ENCODE peak calls at places on chromosomes 11 and 22, in six cellular contexts. One of them, this sample, is unnamed.

GRCh38 chr22:26767351-26767970 is 110.1 kb downstream of the MIAT start:
- DNase-seq in Peyer's patch: no peak
- DNase-seq in astrocyte of the cerebellum: no peak
- DNase-seq in transverse colon: no peak
- DNase-seq in kidney: no peak
- DNase-seq in heart left ventricle: no peak
- DNase-seq in this sample: no peak

GRCh38 chr11:34641456-34641855 is 20.6 kb downstream of the EHF start:
- DNase-seq in Peyer's patch: no peak
- DNase-seq in astrocyte of the cerebellum: no peak
- DNase-seq in transverse colon: no peak
- DNase-seq in kidney: no peak
- DNase-seq in heart left ventricle: no peak
- DNase-seq in this sample: no peak

GRCh38 chr22:34847072-34847471 is 218.9 kb upstream of the ISX start:
- DNase-seq in Peyer's patch: no peak
- DNase-seq in astrocyte of the cerebellum: no peak
- DNase-seq in transverse colon: no peak
- DNase-seq in kidney: no peak
- DNase-seq in heart left ventricle: no peak
- DNase-seq in this sample: no peak

GRCh38 chr11:112728288-112728687 is 232.9 kb upstream of the NCAM1 start:
- DNase-seq in Peyer's patch: no peak
- DNase-seq in astrocyte of the cerebellum: no peak
- DNase-seq in transverse colon: no peak
- DNase-seq in kidney: no peak
- DNase-seq in heart left ventricle: no peak
- DNase-seq in this sample: no peak

GRCh38 chr11:128589998-128590397 is 2.6 kb upstream of the ETS1 start:
- DNase-seq in Peyer's patch: no peak
- DNase-seq in astrocyte of the cerebellum: no peak
- DNase-seq in transverse colon: no peak
- DNase-seq in kidney: no peak
- DNase-seq in heart left ventricle: no peak
- DNase-seq in this sample: no peak

GRCh38 chr22:21926728-21927127 is 25.9 kb downstream of the PPM1F start:
- DNase-seq in Peyer's patch: no peak
- DNase-seq in astrocyte of the cerebellum: no peak
- DNase-seq in transverse colon: no peak
- DNase-seq in kidney: no peak
- DNase-seq in heart left ventricle: no peak
- DNase-seq in this sample: no peak

GRCh38 chr11:32437406-32438345 is 2.3 kb upstream of the WT1 start:
- DNase-seq in Peyer's patch: no peak
- DNase-seq in astrocyte of the cerebellum: no peak
- DNase-seq in transverse colon: no peak
- DNase-seq in kidney: no peak
- DNase-seq in heart left ventricle: no peak
- DNase-seq in this sample: no peak

GRCh38 chr11:14386081-14386480 is 27.1 kb upstream of the RRAS2 start:
- DNase-seq in Peyer's patch: no peak
- DNase-seq in astrocyte of the cerebellum: no peak
- DNase-seq in transverse colon: no peak
- DNase-seq in kidney: no peak
- DNase-seq in heart left ventricle: no peak
- DNase-seq in this sample: no peak

GRCh38 chr11:15276616-15277015 is 161.9 kb downstream of the INSC start:
- DNase-seq in Peyer's patch: no peak
- DNase-seq in astrocyte of the cerebellum: no peak
- DNase-seq in transverse colon: no peak
- DNase-seq in kidney: no peak
- DNase-seq in heart left ventricle: no peak
- DNase-seq in this sample: no peak

GRCh38 chr11:65488273-65489058 is 10.4 kb upstream of the MALAT1 start:
- DNase-seq in Peyer's patch: peak; percentile 78
- DNase-seq in astrocyte of the cerebellum: no peak
- DNase-seq in transverse colon: peak; percentile 74
- DNase-seq in kidney: peak; percentile 91
- DNase-seq in heart left ventricle: peak; percentile 72
- DNase-seq in this sample: no peak

GRCh38 chr11:128493570-128493965 is 93.8 kb downstream of the ETS1 start:
- DNase-seq in Peyer's patch: no peak
- DNase-seq in astrocyte of the cerebellum: no peak
- DNase-seq in transverse colon: no peak
- DNase-seq in kidney: no peak
- DNase-seq in heart left ventricle: no peak
- DNase-seq in this sample: no peak

GRCh38 chr11:9060700-9061111 is 30.7 kb downstream of the SCUBE2 start:
- DNase-seq in Peyer's patch: no peak
- DNase-seq in astrocyte of the cerebellum: no peak
- DNase-seq in transverse colon: no peak
- DNase-seq in kidney: no peak
- DNase-seq in heart left ventricle: no peak
- DNase-seq in this sample: no peak

GRCh38 chr11:441418-442274 is at the start of gene ANO9:
- DNase-seq in Peyer's patch: peak; percentile 90
- DNase-seq in astrocyte of the cerebellum: no peak
- DNase-seq in transverse colon: peak; percentile 87
- DNase-seq in kidney: peak; percentile 85
- DNase-seq in heart left ventricle: no peak
- DNase-seq in this sample: no peak

GRCh38 chr11:17649696-17650600 is 69.4 kb upstream of the MYOD1 start:
- DNase-seq in Peyer's patch: no peak
- DNase-seq in astrocyte of the cerebellum: peak; percentile 15
- DNase-seq in transverse colon: no peak
- DNase-seq in kidney: no peak
- DNase-seq in heart left ventricle: no peak
- DNase-seq in this sample: peak; percentile 59
- H3K4me3 ChIP-seq in Peyer's patch: no peak overlapping the region
- H3K4me3 ChIP-seq in astrocyte of the cerebellum: no peak overlapping the region
- H3K4me3 ChIP-seq in transverse colon: no peak overlapping the region
- H3K4me3 ChIP-seq in kidney: no peak overlapping the region
- H3K4me3 ChIP-seq in heart left ventricle: no peak overlapping the region
- H3K4me3 ChIP-seq in this sample: no peak overlapping the region

DNA sequence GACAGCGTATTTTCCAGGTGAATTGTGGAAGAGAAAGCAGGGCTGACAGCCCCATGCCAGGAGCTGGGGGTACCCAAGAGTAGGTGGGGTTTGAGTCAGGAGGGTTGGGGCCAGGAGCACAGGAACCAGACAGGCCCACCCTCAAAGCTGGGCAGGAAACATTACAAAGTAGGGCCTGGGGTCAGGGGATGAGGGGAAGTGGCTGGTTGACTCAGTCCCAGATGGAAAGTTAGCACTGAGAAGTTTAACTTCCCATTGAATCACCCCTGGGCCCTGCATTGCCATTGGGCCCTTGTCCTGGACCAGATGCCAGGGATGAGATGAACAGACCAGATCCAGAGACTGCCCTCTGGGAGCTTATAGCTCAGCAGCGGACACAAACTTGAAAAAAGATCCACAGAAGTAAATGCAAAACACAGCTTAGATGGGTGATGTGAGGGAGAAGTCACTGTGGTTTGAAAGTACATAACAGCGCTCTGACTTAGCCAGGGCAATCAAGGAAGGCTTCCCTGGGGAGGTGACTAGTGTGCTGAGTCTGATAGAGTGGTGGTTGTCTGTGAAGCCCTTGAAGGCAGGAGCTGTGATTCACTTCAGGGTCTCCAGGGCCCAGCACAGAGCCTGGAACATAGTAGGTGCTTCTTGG is 2.2 kb downstream of the MAFF start:
- DNase-seq in Peyer's patch: no peak
- DNase-seq in astrocyte of the cerebellum: no peak
- DNase-seq in transverse colon: no peak
- DNase-seq in kidney: no peak
- DNase-seq in heart left ventricle: no peak
- DNase-seq in this sample: peak; percentile 47
- H3K4me3 ChIP-seq in Peyer's patch: peak overlapping the region; percentile 67
- H3K4me3 ChIP-seq in astrocyte of the cerebellum: peak overlapping the region; percentile 82
- H3K4me3 ChIP-seq in transverse colon: no peak overlapping the region
- H3K4me3 ChIP-seq in kidney: peak overlapping the region; percentile 86
- H3K4me3 ChIP-seq in heart left ventricle: peak overlapping the region; percentile 82
- H3K4me3 ChIP-seq in this sample: peak overlapping the region; percentile 67

GRCh38 chr22:46389081-46389480 is 53.6 kb downstream of the TRMU start:
- DNase-seq in Peyer's patch: no peak
- DNase-seq in astrocyte of the cerebellum: no peak
- DNase-seq in transverse colon: no peak
- DNase-seq in kidney: peak; percentile 63
- DNase-seq in heart left ventricle: no peak
- DNase-seq in this sample: no peak

GRCh38 chr22:46392137-46392844 is 56.8 kb downstream of the TRMU start:
- DNase-seq in Peyer's patch: no peak
- DNase-seq in astrocyte of the cerebellum: no peak
- DNase-seq in transverse colon: no peak
- DNase-seq in kidney: peak; percentile 60
- DNase-seq in heart left ventricle: no peak
- DNase-seq in this sample: no peak

GRCh38 chr22:46391486-46392136 is 56.1 kb downstream of the TRMU start:
- DNase-seq in Peyer's patch: no peak
- DNase-seq in astrocyte of the cerebellum: no peak
- DNase-seq in transverse colon: no peak
- DNase-seq in kidney: peak; percentile 76
- DNase-seq in heart left ventricle: no peak
- DNase-seq in this sample: no peak

GRCh38 chr22:46390105-46390651 is 54.7 kb downstream of the TRMU start:
- DNase-seq in Peyer's patch: no peak
- DNase-seq in astrocyte of the cerebellum: no peak
- DNase-seq in transverse colon: no peak
- DNase-seq in kidney: peak; percentile 60
- DNase-seq in heart left ventricle: no peak
- DNase-seq in this sample: no peak

GRCh38 chr22:46390652-46391301 is 55.3 kb downstream of the TRMU start:
- DNase-seq in Peyer's patch: peak; percentile 69
- DNase-seq in astrocyte of the cerebellum: no peak
- DNase-seq in transverse colon: peak; percentile 45
- DNase-seq in kidney: peak; percentile 91
- DNase-seq in heart left ventricle: peak; percentile 76
- DNase-seq in this sample: peak; percentile 20
- H3K4me3 ChIP-seq in Peyer's patch: peak overlapping the region; percentile 29
- H3K4me3 ChIP-seq in astrocyte of the cerebellum: no peak overlapping the region
- H3K4me3 ChIP-seq in transverse colon: no peak overlapping the region
- H3K4me3 ChIP-seq in kidney: no peak overlapping the region
- H3K4me3 ChIP-seq in heart left ventricle: peak overlapping the region; percentile 41
- H3K4me3 ChIP-seq in this sample: peak overlapping the region; percentile 34

DNA sequence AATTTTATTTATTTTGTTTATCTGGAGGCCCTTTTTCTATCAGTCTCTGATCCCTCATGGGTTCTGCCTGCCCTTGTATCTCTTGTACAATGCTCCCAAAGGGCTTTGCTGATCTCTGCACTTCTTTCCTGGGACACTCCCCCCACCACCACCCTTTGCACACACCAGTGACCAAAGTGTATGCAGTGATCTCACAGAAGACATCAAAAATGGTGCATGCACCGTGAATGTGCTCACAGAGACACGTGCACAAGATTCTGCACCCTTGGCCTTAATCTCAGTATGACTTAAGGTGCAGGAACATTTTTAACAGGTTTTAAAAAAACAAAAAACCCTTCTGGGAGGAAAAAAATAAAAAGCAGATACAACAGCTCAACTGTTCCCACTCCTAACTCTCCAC is 12.2 kb upstream of the ADSL start:
- DNase-seq in Peyer's patch: no peak
- DNase-seq in astrocyte of the cerebellum: no peak
- DNase-seq in transverse colon: no peak
- DNase-seq in kidney: no peak
- DNase-seq in heart left ventricle: no peak
- DNase-seq in this sample: no peak
- H3K4me3 ChIP-seq in Peyer's patch: no peak overlapping the region
- H3K4me3 ChIP-seq in astrocyte of the cerebellum: no peak overlapping the region
- H3K4me3 ChIP-seq in transverse colon: no peak overlapping the region
- H3K4me3 ChIP-seq in kidney: no peak overlapping the region
- H3K4me3 ChIP-seq in heart left ventricle: no peak overlapping the region
- H3K4me3 ChIP-seq in this sample: no peak overlapping the region

GRCh38 chr11:134939905-134940304 is 527.9 kb upstream of the B3GAT1 start:
- DNase-seq in Peyer's patch: no peak
- DNase-seq in astrocyte of the cerebellum: no peak
- DNase-seq in transverse colon: no peak
- DNase-seq in kidney: no peak
- DNase-seq in heart left ventricle: peak; percentile 35
- DNase-seq in this sample: no peak

GRCh38 chr11:134942633-134943032 is 530.6 kb upstream of the B3GAT1 start:
- DNase-seq in Peyer's patch: no peak
- DNase-seq in astrocyte of the cerebellum: peak; percentile 29
- DNase-seq in transverse colon: no peak
- DNase-seq in kidney: no peak
- DNase-seq in heart left ventricle: no peak
- DNase-seq in this sample: no peak

GRCh38 chr11:134938212-134938611 is 526.2 kb upstream of the B3GAT1 start:
- DNase-seq in Peyer's patch: no peak
- DNase-seq in astrocyte of the cerebellum: no peak
- DNase-seq in transverse colon: no peak
- DNase-seq in kidney: no peak
- DNase-seq in heart left ventricle: no peak
- DNase-seq in this sample: no peak

GRCh38 chr11:134939046-134939445 is 527.0 kb upstream of the B3GAT1 start:
- DNase-seq in Peyer's patch: no peak
- DNase-seq in astrocyte of the cerebellum: no peak
- DNase-seq in transverse colon: no peak
- DNase-seq in kidney: no peak
- DNase-seq in heart left ventricle: no peak
- DNase-seq in this sample: no peak

GRCh38 chr11:134940441-134941125 is 528.5 kb upstream of the B3GAT1 start:
- DNase-seq in Peyer's patch: no peak
- DNase-seq in astrocyte of the cerebellum: no peak
- DNase-seq in transverse colon: no peak
- DNase-seq in kidney: no peak
- DNase-seq in heart left ventricle: no peak
- DNase-seq in this sample: no peak
- H3K4me3 ChIP-seq in Peyer's patch: no peak overlapping the region
- H3K4me3 ChIP-seq in astrocyte of the cerebellum: no peak overlapping the region
- H3K4me3 ChIP-seq in transverse colon: no peak overlapping the region
- H3K4me3 ChIP-seq in kidney: no peak overlapping the region
- H3K4me3 ChIP-seq in heart left ventricle: no peak overlapping the region
- H3K4me3 ChIP-seq in this sample: no peak overlapping the region

DNA sequence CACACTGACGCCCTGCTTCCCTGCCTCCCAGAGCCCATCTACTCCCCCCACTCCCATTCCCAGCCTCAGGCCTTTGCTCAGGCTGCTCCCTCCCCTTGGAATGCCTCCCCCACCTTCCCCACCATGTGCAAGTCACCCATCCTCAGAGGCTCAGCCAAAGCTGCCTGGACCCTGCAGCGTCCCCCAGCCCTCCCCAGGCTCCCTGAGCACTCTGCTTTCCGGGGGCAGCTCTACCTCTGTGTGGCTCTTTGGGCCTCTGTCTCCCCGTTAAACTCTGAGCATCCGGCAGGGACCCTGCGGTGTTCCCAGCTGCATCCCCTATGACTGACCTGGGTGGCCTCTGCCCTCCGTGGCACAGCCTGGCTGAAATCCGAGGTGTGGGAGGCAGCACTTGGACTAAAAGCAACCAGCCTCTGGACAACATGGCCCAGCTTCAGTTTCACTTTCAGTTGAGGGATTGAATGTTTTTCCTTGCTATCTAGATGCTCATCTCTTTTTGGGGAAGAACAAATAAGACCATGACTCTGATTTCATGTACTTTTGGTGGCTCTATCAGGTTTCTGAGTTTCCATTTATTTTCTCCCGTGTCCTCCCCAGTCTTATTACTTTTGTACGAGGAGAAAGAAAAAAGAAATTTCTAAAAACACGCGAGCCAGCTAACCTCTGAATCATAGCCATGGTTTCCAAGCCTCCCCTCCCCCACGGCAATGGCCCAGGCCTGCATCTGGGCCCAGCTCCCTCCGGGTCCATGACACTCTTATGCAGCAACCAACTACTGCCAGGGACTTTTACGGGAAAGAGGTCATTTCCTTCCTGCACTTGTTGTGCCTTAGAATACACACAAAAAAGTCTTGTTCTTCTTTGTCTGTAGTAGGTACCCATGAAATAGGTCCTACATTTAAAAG is 3.8 kb downstream of the APOL3 start:
- DNase-seq in Peyer's patch: peak; percentile 67
- DNase-seq in astrocyte of the cerebellum: peak; percentile 16
- DNase-seq in transverse colon: peak; percentile 76
- DNase-seq in kidney: peak; percentile 93
- DNase-seq in heart left ventricle: peak; percentile 92
- DNase-seq in this sample: peak; percentile 36
- H3K4me3 ChIP-seq in Peyer's patch: peak overlapping the region; percentile 62
- H3K4me3 ChIP-seq in astrocyte of the cerebellum: peak overlapping the region; percentile 4
- H3K4me3 ChIP-seq in transverse colon: peak overlapping the region; percentile 22
- H3K4me3 ChIP-seq in kidney: peak overlapping the region; percentile 65
- H3K4me3 ChIP-seq in heart left ventricle: peak overlapping the region; percentile 64
- H3K4me3 ChIP-seq in this sample: peak overlapping the region; percentile 33

This sample was measured in skeletal muscle cell.